ENCODE peak calls at places on chromosomes 2 and 18, in four cellular contexts. Y, Z, E and T are unnamed samples. For H3K9me3, the result is how much of the 10 kb centered on the place peaks cover.

GRCh38 chr2:88074854-88075292 is 7.2 kb downstream of the SMYD1 start:
- DNase-seq in Y (no peak), Z (no peak), E (peak), T (no peak)

GRCh38 chr2:239394978-239395377 is 5.8 kb downstream of the HDAC4 start:
- DNase-seq in Y (no peak), Z (no peak), E (no peak), T (no peak)

GRCh38 chr2:234747833-234748559 is 203.8 kb upstream of the SH3BP4 start:
- DNase-seq in Y (no peak), Z (no peak), E (no peak), T (no peak)

GRCh38 chr2:128318776-128319456 is at the start of gene HS6ST1:
- DNase-seq in Y (peak), Z (peak), E (peak), T (peak)

GRCh38 chr2:69554981-69555380 is 88.6 kb downstream of the AAK1 start:
- DNase-seq in Y (no peak), Z (no peak), E (no peak), T (no peak)

GRCh38 chr18:23502516-23503037 is 734 bp upstream of the RMC1 start:
- DNase-seq in Y (no peak), Z (no peak), E (no peak), T (no peak)

GRCh38 chr2:84880645-84881521 is at the start of gene TRABD2A:
- DNase-seq in Y (no peak), Z (peak), E (no peak), T (no peak)

GRCh38 chr18:61435064-61435652 is 101.9 kb downstream of the CDH20 start:
- DNase-seq in Y (peak), Z (no peak), E (no peak), T (no peak)

GRCh38 chr2:19538411-19538963 is 180.1 kb upstream of the OSR1 start:
- DNase-seq in Y (peak), Z (no peak), E (peak), T (no peak)

GRCh38 chr2:120777170-120777751 is 41.6 kb downstream of the GLI2 start:
- DNase-seq in Y (no peak), Z (no peak), E (no peak), T (no peak)

DNA sequence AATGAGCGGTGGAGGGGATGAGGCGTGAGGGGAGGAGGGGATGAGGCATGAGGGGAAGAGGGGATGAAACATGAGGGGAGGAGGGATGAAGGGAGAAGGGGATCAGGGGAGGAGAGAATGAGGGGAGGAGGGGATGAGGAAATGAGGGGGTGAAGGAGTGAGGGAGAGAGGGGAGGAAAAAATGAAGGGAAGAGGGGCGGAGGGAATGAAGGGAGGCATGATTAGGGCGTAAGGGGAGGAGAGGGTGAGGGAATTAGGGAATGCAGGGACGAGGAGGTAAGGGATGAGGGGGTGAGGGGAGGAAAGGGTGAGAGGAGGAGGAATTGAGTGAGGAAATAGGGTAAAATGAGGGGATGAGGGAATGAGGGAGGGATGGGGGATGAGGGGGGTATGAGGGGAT is 40.5 kb downstream of the AQP12A start:
- DNase-seq in Y (no peak), Z (no peak), E (no peak), T (no peak)
- H3K27ac ChIP-seq in Y (no peak), Z (no peak), E (no peak), T (no peak)

GRCh38 chr2:529852-530251 is 147.4 kb downstream of the TMEM18 start:
- DNase-seq in Y (no peak), Z (no peak), E (no peak), T (no peak)
- H3K9me3 ChIP-seq in Y (under half), Z (under half), E (under half), T (under half)

GRCh38 chr2:43022896-43023295 is 203.5 kb downstream of the ZFP36L2 start:
- DNase-seq in Y (no peak), Z (no peak), E (no peak), T (no peak)

GRCh38 chr2:43026451-43027102 is 199.8 kb downstream of the ZFP36L2 start:
- DNase-seq in Y (no peak), Z (no peak), E (no peak), T (no peak)

GRCh38 chr2:43025709-43026290 is 200.6 kb downstream of the ZFP36L2 start:
- DNase-seq in Y (no peak), Z (no peak), E (no peak), T (no peak)

GRCh38 chr2:43023791-43024514 is 202.5 kb downstream of the ZFP36L2 start:
- DNase-seq in Y (no peak), Z (no peak), E (no peak), T (no peak)

GRCh38 chr2:43024515-43024962 is 201.9 kb downstream of the ZFP36L2 start:
- DNase-seq in Y (peak), Z (peak), E (no peak), T (peak)
- TF ChIP-seq CTCF in Y (peak), Z (no peak), E (peak), T (peak)

GRCh38 chr2:196925445-196925767 is 1.1 kb downstream of the PGAP1 start:
- DNase-seq in Y (no peak), Z (no peak), E (peak), T (no peak)
- H3K27ac ChIP-seq in Y (no peak), Z (no peak), E (peak), T (no peak)

DNA sequence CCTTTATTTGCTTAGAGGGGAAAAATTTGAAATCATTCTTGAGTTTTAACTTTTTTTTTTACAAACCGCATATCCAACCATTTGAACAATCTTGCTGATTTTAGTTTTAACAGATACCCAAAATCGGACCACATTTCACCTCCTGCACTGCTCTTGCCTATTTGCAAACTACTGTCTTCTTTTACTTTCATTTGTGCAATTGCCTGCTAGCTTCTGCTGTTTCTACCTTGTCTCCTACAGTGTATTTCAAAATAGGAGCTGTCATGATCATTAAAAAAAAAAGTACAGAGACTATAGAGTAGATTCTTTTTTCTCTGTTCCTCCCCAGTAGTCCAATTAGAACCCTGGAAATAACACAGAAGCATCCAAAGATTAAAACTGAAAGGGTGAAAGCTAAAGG is 1081.2 kb downstream of the SOCS6 start:
- DNase-seq in Y (no peak), Z (no peak), E (no peak), T (no peak)
- H3K9me3 ChIP-seq in Y (under half), Z (under half), E (under half), T (under half)

GRCh38 chr2:158894572-158894971 is 73.9 kb upstream of the TANC1 start:
- DNase-seq in Y (no peak), Z (no peak), E (no peak), T (no peak)
- TF ChIP-seq CTCF in Y (no peak), Z (no peak), E (no peak), T (no peak)